ENCODE peak calls at places on chromosome 4, in eight cellular contexts. One of them, this sample, is unnamed.

GRCh38 chr4:22850630-22851029 is 157.9 kb downstream of the GBA3 start:
- DNase-seq in activated CD4-positive, alpha-beta T cell treated with anti-CD3 and anti-CD28 coated beads for 1 hour: no peak
- DNase-seq in effector CD4-positive, alpha-beta T cell: no peak
- DNase-seq in germinal center: no peak
- DNase-seq in GM19239: no peak
- DNase-seq in head of caudate nucleus: no peak
- DNase-seq in AG08396: no peak
- DNase-seq in SJSA1: no peak
- DNase-seq in this sample: no peak

GRCh38 chr4:6942238-6942800 is 32.7 kb downstream of the TBC1D14 start:
- DNase-seq in effector CD4-positive, alpha-beta T cell: no peak
- DNase-seq in AG08396: peak; percentile 91
- DNase-seq in head of caudate nucleus: no peak
- DNase-seq in GM19239: peak; percentile 44
- DNase-seq in activated CD4-positive, alpha-beta T cell treated with anti-CD3 and anti-CD28 coated beads for 1 hour: no peak
- DNase-seq in germinal center: no peak
- DNase-seq in SJSA1: peak; percentile 78
- DNase-seq in this sample: no peak

GRCh38 chr4:167587361-167587760 is 353.1 kb upstream of the SPOCK3 start:
- DNase-seq in GM19239: no peak
- DNase-seq in activated CD4-positive, alpha-beta T cell treated with anti-CD3 and anti-CD28 coated beads for 1 hour: no peak
- DNase-seq in germinal center: no peak
- DNase-seq in effector CD4-positive, alpha-beta T cell: no peak
- DNase-seq in SJSA1: no peak
- DNase-seq in AG08396: no peak
- DNase-seq in head of caudate nucleus: no peak
- DNase-seq in this sample: no peak

GRCh38 chr4:110902500-110902899 is 279.6 kb upstream of the PITX2 start:
- DNase-seq in head of caudate nucleus: no peak
- DNase-seq in germinal center: no peak
- DNase-seq in AG08396: no peak
- DNase-seq in SJSA1: no peak
- DNase-seq in effector CD4-positive, alpha-beta T cell: no peak
- DNase-seq in activated CD4-positive, alpha-beta T cell treated with anti-CD3 and anti-CD28 coated beads for 1 hour: no peak
- DNase-seq in GM19239: no peak
- DNase-seq in this sample: no peak

GRCh38 chr4:47415719-47416118 is 47.8 kb downstream of the COMMD8 start:
- DNase-seq in GM19239: no peak
- DNase-seq in SJSA1: no peak
- DNase-seq in activated CD4-positive, alpha-beta T cell treated with anti-CD3 and anti-CD28 coated beads for 1 hour: no peak
- DNase-seq in effector CD4-positive, alpha-beta T cell: no peak
- DNase-seq in head of caudate nucleus: no peak
- DNase-seq in germinal center: no peak
- DNase-seq in AG08396: no peak
- DNase-seq in this sample: no peak

GRCh38 chr4:7434766-7435150 is at the start of gene PSAPL1:
- DNase-seq in germinal center: no peak
- DNase-seq in GM19239: no peak
- DNase-seq in activated CD4-positive, alpha-beta T cell treated with anti-CD3 and anti-CD28 coated beads for 1 hour: no peak
- DNase-seq in head of caudate nucleus: no peak
- DNase-seq in effector CD4-positive, alpha-beta T cell: no peak
- DNase-seq in AG08396: peak; percentile 63
- DNase-seq in SJSA1: no peak
- DNase-seq in this sample: no peak

GRCh38 chr4:766559-767283 is 59.2 kb downstream of the CPLX1 start:
- DNase-seq in head of caudate nucleus: no peak
- DNase-seq in AG08396: no peak
- DNase-seq in germinal center: no peak
- DNase-seq in GM19239: no peak
- DNase-seq in SJSA1: no peak
- DNase-seq in effector CD4-positive, alpha-beta T cell: no peak
- DNase-seq in activated CD4-positive, alpha-beta T cell treated with anti-CD3 and anti-CD28 coated beads for 1 hour: no peak
- DNase-seq in this sample: no peak

GRCh38 chr4:174633399-174633798 is 111.1 kb upstream of the HPGD start:
- DNase-seq in activated CD4-positive, alpha-beta T cell treated with anti-CD3 and anti-CD28 coated beads for 1 hour: no peak
- DNase-seq in AG08396: no peak
- DNase-seq in SJSA1: no peak
- DNase-seq in germinal center: no peak
- DNase-seq in effector CD4-positive, alpha-beta T cell: no peak
- DNase-seq in GM19239: no peak
- DNase-seq in head of caudate nucleus: no peak
- DNase-seq in this sample: no peak

GRCh38 chr4:121336706-121337105 is 44.1 kb downstream of the QRFPR start:
- DNase-seq in GM19239: no peak
- DNase-seq in germinal center: no peak
- DNase-seq in AG08396: no peak
- DNase-seq in activated CD4-positive, alpha-beta T cell treated with anti-CD3 and anti-CD28 coated beads for 1 hour: no peak
- DNase-seq in effector CD4-positive, alpha-beta T cell: no peak
- DNase-seq in head of caudate nucleus: no peak
- DNase-seq in SJSA1: no peak
- DNase-seq in this sample: no peak

GRCh38 chr4:77586953-77587383 is 18.7 kb upstream of the CXCL13 start:
- DNase-seq in effector CD4-positive, alpha-beta T cell: no peak
- DNase-seq in head of caudate nucleus: no peak
- DNase-seq in AG08396: no peak
- DNase-seq in activated CD4-positive, alpha-beta T cell treated with anti-CD3 and anti-CD28 coated beads for 1 hour: no peak
- DNase-seq in SJSA1: peak; percentile 9
- DNase-seq in germinal center: peak; percentile 65
- DNase-seq in GM19239: peak; percentile 45
- DNase-seq in this sample: no peak

GRCh38 chr4:114494257-114494803 is 104.3 kb upstream of the UGT8 start:
- DNase-seq in SJSA1: no peak
- DNase-seq in germinal center: no peak
- DNase-seq in GM19239: no peak
- DNase-seq in head of caudate nucleus: no peak
- DNase-seq in effector CD4-positive, alpha-beta T cell: no peak
- DNase-seq in AG08396: no peak
- DNase-seq in activated CD4-positive, alpha-beta T cell treated with anti-CD3 and anti-CD28 coated beads for 1 hour: no peak
- DNase-seq in this sample: no peak

GRCh38 chr4:23932935-23933334 is 43.1 kb upstream of the PPARGC1A start:
- DNase-seq in GM19239: no peak
- DNase-seq in activated CD4-positive, alpha-beta T cell treated with anti-CD3 and anti-CD28 coated beads for 1 hour: no peak
- DNase-seq in AG08396: peak; percentile 14
- DNase-seq in SJSA1: peak; percentile 35
- DNase-seq in effector CD4-positive, alpha-beta T cell: no peak
- DNase-seq in germinal center: no peak
- DNase-seq in head of caudate nucleus: no peak
- DNase-seq in this sample: no peak

GRCh38 chr4:47106561-47106960 is 75.2 kb downstream of the GABRB1 start:
- DNase-seq in SJSA1: no peak
- DNase-seq in activated CD4-positive, alpha-beta T cell treated with anti-CD3 and anti-CD28 coated beads for 1 hour: no peak
- DNase-seq in effector CD4-positive, alpha-beta T cell: no peak
- DNase-seq in germinal center: no peak
- DNase-seq in head of caudate nucleus: no peak
- DNase-seq in GM19239: no peak
- DNase-seq in AG08396: peak; percentile 11
- DNase-seq in this sample: no peak

This sample was measured in activated CD4-positive, CD25-positive, alpha-beta regulatory T cell treated with anti-CD3 and anti-CD28 coated beads, Interleukin-2, amount 50 U/mL, for 72 hours.